ENCODE peak calls at places on chromosomes 11 and 22, in four cellular contexts. V is H1, H is IMR-90, C is H9. S is an unnamed sample.
A peak's percentile ranks its signal among the peaks of the same experiment; 100 is the strongest.

GRCh38 chr22:48894064-48894671 is 933.5 kb downstream of the BRD1 start:
- DNase-seq in C (peak; percentile 53), V (no peak), H (no peak), S (peak; percentile 26)

GRCh38 chr22:35367331-35367886 is 13.5 kb upstream of the HMOX1 start:
- DNase-seq in H (no peak), V (no peak), C (no peak), S (no peak)

GRCh38 chr11:34570584-34570983 is 50.3 kb upstream of the EHF start:
- DNase-seq in V (no peak), H (peak; percentile 8), C (no peak), S (no peak)

GRCh38 chr11:86696004-86696403 is 23.6 kb upstream of the ME3 start:
- DNase-seq in V (no peak), C (no peak), H (peak; percentile 92), S (no peak)

GRCh38 chr11:78039919-78040671 is 17.0 kb upstream of the KCTD14 start:
- DNase-seq in H (peak; percentile 85), V (no peak), C (no peak), S (no peak)

GRCh38 chr11:106697058-106697457 is 321.2 kb downstream of the GUCY1A2 start:
- DNase-seq in C (no peak), H (peak; percentile 76), V (no peak), S (no peak)

GRCh38 chr11:88520391-88520790 is 182.9 kb upstream of the CTSC start:
- DNase-seq in V (no peak), C (no peak), H (peak; percentile 49), S (no peak)

GRCh38 chr22:47767403-47767802 is 1005.0 kb downstream of the TBC1D22A start:
- DNase-seq in H (no peak), C (no peak), V (no peak), S (no peak)

GRCh38 chr22:41913842-41914534 is 886 bp downstream of the SHISA8 start:
- DNase-seq in V (no peak), C (peak; percentile 72), H (no peak), S (no peak)

GRCh38 chr11:65699306-65699705 is 12.7 kb upstream of the KAT5 start:
- DNase-seq in V (no peak), C (no peak), H (no peak), S (no peak)

GRCh38 chr11:9977554-9977953 is 313.7 kb downstream of the SWAP70 start:
- DNase-seq in H (no peak), C (no peak), V (no peak), S (no peak)

GRCh38 chr11:2580444-2581050 is 119.2 kb downstream of the KCNQ1OT1 start:
- DNase-seq in H (no peak), V (no peak), C (peak; percentile 19), S (no peak)

GRCh38 chr11:88326112-88326511 is 11.4 kb downstream of the CTSC start:
- DNase-seq in C (no peak), V (no peak), H (no peak), S (peak; percentile 51)

GRCh38 chr11:66324626-66325025 is 7.8 kb upstream of the CD248 start:
- DNase-seq in V (no peak), H (no peak), C (no peak), S (peak; percentile 53)

GRCh38 chr11:96045622-96046456 is 121.9 kb upstream of the MTMR2 start:
- DNase-seq in C (peak; percentile 82), V (peak; percentile 73), H (peak; percentile 63), S (peak; percentile 85)

GRCh38 chr22:37229805-37230672 is 14.0 kb downstream of the RAC2 start:
- DNase-seq in V (no peak), C (no peak), H (peak; percentile 51), S (no peak)

GRCh38 chr11:95142431-95142830 is 52.8 kb downstream of the ENDOD1 start:
- DNase-seq in C (no peak), H (no peak), V (no peak), S (no peak)

GRCh38 chr22:22228921-22229320 is 15.7 kb upstream of the VPREB1 start:
- DNase-seq in C (no peak), H (no peak), V (no peak), S (no peak)

GRCh38 chr11:20963596-20963995 is 294.2 kb downstream of the NELL1 start:
- DNase-seq in V (no peak), C (no peak), H (no peak), S (no peak)

GRCh38 chr11:19792510-19792909 is 79.9 kb downstream of the NAV2 start:
- DNase-seq in V (no peak), H (no peak), C (no peak), S (no peak)

GRCh38 chr11:83779876-83780275 is 493.7 kb upstream of the CCDC90B start:
- DNase-seq in H (no peak), V (no peak), C (no peak), S (no peak)

GRCh38 chr11:78691215-78691614 is 116.6 kb upstream of the NARS2 start:
- DNase-seq in C (no peak), H (no peak), V (no peak), S (no peak)

GRCh38 chr11:33532720-33533119 is 167.9 kb downstream of the C11orf91 start:
- DNase-seq in C (no peak), H (no peak), V (no peak), S (no peak)

GRCh38 chr11:28017816-28018215 is 90.1 kb downstream of the KIF18A start:
- DNase-seq in H (peak; percentile 61), C (no peak), V (no peak), S (no peak)
- H4K5ac ChIP-seq in H (peak overlapping the region; percentile 24), C (no peak overlapping the region), V (no peak overlapping the region), S (no peak overlapping the region)

DNA sequence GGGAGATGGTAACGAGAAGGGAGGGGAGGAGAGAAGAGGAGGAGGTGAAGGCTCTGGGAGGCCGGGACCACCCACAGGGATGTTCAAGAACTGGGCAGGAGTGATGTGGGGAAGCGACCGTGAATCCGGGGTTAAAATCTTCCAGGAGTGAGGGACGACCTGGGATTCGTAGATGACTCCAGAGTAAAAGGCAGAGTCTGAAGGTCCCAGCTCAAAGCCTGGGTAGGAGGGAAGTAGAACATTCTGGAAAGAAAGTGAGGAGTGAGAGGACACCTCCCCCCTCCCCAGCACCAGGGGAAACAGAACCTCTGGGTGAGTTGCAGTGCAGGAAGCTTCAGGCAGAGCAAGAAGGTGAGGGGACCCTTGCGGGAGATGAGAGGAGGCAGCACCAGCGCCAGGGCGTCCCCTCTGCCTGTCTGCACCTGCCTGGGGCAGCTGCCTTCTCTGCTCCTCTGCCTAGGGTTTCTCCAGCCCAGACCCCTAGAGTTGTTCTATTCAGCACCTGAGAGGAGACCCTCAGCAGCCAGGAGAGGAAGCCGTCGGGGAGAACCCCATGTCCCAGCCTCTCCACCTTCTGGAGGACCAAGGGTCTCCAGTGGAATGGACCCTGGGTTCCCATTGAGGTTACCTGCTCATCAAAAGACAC is 49.7 kb downstream of the LINC01488 start:
- DNase-seq in C (no peak), V (no peak), H (no peak), S (no peak)
- H4K5ac ChIP-seq in C (no peak overlapping the region), V (no peak overlapping the region), H (no peak overlapping the region), S (no peak overlapping the region)

GRCh38 chr22:39663751-39664150 is 93.2 kb downstream of the CACNA1I start:
- DNase-seq in C (peak; percentile 60), H (no peak), V (no peak), S (peak; percentile 28)
- H4K5ac ChIP-seq in C (no peak overlapping the region), H (no peak overlapping the region), V (no peak overlapping the region), S (no peak overlapping the region)

GRCh38 chr11:112718483-112718882 is 242.7 kb upstream of the NCAM1 start:
- DNase-seq in C (no peak), H (no peak), V (no peak), S (no peak)
- H4K5ac ChIP-seq in C (no peak overlapping the region), H (no peak overlapping the region), V (no peak overlapping the region), S (no peak overlapping the region)

DNA sequence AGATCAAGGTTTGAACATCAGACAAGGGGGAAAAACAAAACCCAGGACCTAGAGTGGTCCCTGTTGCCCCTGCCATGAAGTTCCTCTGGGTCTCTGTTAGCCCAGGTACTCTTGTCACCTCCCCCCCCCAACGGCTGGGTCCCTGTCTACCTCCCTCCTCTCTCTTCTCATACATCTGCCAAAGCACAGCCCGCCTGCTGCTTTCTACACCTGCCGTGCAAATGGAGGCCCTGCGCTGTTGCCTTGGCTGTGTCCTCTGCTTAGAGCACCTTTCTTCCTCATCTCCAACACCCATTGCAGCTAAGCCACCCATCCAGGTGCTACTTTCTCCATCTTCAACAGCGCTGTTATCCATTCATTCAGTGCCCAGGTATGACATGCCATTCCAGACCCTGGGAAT is 99.2 kb downstream of the TP53I11 start:
- DNase-seq in H (no peak), C (no peak), V (no peak), S (no peak)
- H4K5ac ChIP-seq in H (no peak overlapping the region), C (no peak overlapping the region), V (no peak overlapping the region), S (no peak overlapping the region)

GRCh38 chr11:92386577-92386976 is 162.0 kb downstream of the FAT3 start:
- DNase-seq in V (no peak), H (no peak), C (no peak), S (no peak)

GRCh38 chr11:92383430-92383829 is 158.8 kb downstream of the FAT3 start:
- DNase-seq in C (no peak), H (peak; percentile 54), V (no peak), S (peak; percentile 84)

GRCh38 chr11:92384316-92384715 is 159.7 kb downstream of the FAT3 start:
- DNase-seq in H (peak; percentile 60), C (no peak), V (no peak), S (no peak)

GRCh38 chr11:92382311-92382710 is 157.7 kb downstream of the FAT3 start:
- DNase-seq in V (no peak), H (no peak), C (no peak), S (peak; percentile 25)

GRCh38 chr11:92384807-92385206 is 160.2 kb downstream of the FAT3 start:
- DNase-seq in H (no peak), V (no peak), C (no peak), S (no peak)
- H4K5ac ChIP-seq in H (no peak overlapping the region), V (no peak overlapping the region), C (no peak overlapping the region), S (no peak overlapping the region)

DNA sequence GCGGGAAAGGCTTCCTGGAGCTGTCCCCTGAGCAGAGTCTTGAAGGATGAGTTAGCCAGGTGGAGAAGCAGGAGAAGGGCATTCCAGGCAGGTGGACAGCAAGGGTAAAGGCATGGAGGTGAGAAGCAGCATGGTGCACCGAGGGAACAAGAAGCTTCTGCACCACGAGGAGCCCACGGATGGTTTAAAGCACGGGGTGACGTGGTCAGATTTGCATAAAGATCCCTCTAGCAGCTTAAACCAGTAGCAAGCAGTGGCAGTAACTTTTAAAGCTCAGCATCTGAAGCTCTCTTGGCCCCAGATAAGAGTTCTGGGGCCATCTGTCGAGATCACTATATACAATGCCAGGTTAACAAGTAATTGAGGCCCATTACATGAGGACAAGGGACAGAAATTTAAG is 36.8 kb downstream of the SERPINH1 start:
- DNase-seq in V (no peak), C (no peak), H (no peak), S (no peak)
- H4K5ac ChIP-seq in V (no peak overlapping the region), C (no peak overlapping the region), H (no peak overlapping the region), S (no peak overlapping the region)

DNA sequence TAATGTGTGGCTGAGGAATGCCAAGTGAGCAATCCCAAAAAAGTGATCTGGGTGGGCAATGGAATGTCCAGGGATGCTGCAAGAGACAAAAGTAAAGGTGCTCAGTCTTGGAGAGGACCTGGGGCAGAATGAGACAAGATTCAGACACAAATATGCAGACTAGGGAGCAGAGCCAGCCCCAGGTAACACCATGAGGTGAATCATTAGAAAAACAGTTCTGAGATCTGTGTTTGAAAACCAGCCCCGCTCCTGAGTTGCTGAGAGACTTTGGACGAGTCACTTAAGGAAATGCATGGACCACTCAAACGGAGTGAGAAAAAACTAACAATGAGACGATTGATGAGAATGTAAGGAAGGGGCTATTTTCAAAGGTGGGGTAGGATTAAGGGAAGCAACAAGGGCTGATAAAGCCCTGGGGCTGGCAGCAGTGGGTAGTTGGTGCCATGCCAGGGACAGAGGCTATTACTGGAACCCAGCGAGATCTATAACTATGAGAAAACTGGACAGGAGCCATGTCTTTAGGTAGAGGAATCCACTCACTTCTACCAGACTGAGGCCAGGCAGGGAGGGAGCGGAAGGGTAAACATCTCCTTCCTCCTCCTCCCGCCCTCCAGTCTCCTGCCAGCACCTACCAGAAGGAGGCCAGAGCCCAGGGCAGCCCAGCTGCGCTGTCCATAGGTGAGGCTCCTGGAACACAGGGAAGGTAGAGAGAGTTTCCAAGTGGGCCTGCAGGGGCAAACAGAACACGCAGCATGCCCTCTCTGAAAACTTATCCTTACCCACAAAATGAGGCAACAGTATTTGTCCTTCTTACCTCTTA is 130.4 kb upstream of the TEAD1 start:
- DNase-seq in V (no peak), C (no peak), H (no peak), S (peak; percentile 41)
- H4K5ac ChIP-seq in V (no peak overlapping the region), C (no peak overlapping the region), H (peak overlapping the region; percentile 32), S (no peak overlapping the region)